ENCODE peak calls at places on chromosomes 1 and 21, in ten cellular contexts. One of them, this sample, is unnamed.

GRCh38 chr1:98157524-98158293 is 236.9 kb upstream of the DPYD start:
- DNase-seq in right lobe of liver: no peak
- DNase-seq in fibroblast of pulmonary artery: peak
- DNase-seq in tibial artery: no peak
- DNase-seq in epithelial cell of proximal tubule: no peak
- DNase-seq in adrenal gland: no peak
- DNase-seq in fibroblast of lung: peak
- DNase-seq in GM12865: no peak
- DNase-seq in mucosa of descending colon: no peak
- DNase-seq in uterus: no peak
- DNase-seq in this sample: peak

GRCh38 chr1:117367769-117368059 is 465 bp downstream of the MAN1A2 start:
- DNase-seq in right lobe of liver: no peak
- DNase-seq in uterus: no peak
- DNase-seq in tibial artery: no peak
- DNase-seq in mucosa of descending colon: no peak
- DNase-seq in adrenal gland: no peak
- DNase-seq in fibroblast of pulmonary artery: no peak
- DNase-seq in epithelial cell of proximal tubule: no peak
- DNase-seq in fibroblast of lung: no peak
- DNase-seq in GM12865: peak
- DNase-seq in this sample: no peak

GRCh38 chr1:222392571-222392970 is 155.3 kb downstream of the HHIPL2 start:
- DNase-seq in mucosa of descending colon: no peak
- DNase-seq in GM12865: no peak
- DNase-seq in epithelial cell of proximal tubule: no peak
- DNase-seq in fibroblast of pulmonary artery: no peak
- DNase-seq in right lobe of liver: no peak
- DNase-seq in fibroblast of lung: peak
- DNase-seq in tibial artery: no peak
- DNase-seq in adrenal gland: no peak
- DNase-seq in uterus: no peak
- DNase-seq in this sample: no peak

GRCh38 chr1:194233069-194233468 is 1046.7 kb upstream of the B3GALT2 start:
- DNase-seq in tibial artery: no peak
- DNase-seq in adrenal gland: no peak
- DNase-seq in fibroblast of lung: peak
- DNase-seq in fibroblast of pulmonary artery: no peak
- DNase-seq in GM12865: no peak
- DNase-seq in uterus: no peak
- DNase-seq in mucosa of descending colon: no peak
- DNase-seq in epithelial cell of proximal tubule: no peak
- DNase-seq in right lobe of liver: no peak
- DNase-seq in this sample: no peak

GRCh38 chr21:46322351-46323226 is 1.1 kb downstream of the C21orf58 start:
- DNase-seq in epithelial cell of proximal tubule: no peak
- DNase-seq in tibial artery: no peak
- DNase-seq in adrenal gland: peak
- DNase-seq in uterus: no peak
- DNase-seq in right lobe of liver: peak
- DNase-seq in fibroblast of pulmonary artery: peak
- DNase-seq in GM12865: peak
- DNase-seq in fibroblast of lung: peak
- DNase-seq in mucosa of descending colon: peak
- DNase-seq in this sample: peak

GRCh38 chr1:201647094-201647493 is 108.2 kb downstream of the NAV1 start:
- DNase-seq in right lobe of liver: no peak
- DNase-seq in fibroblast of pulmonary artery: no peak
- DNase-seq in fibroblast of lung: no peak
- DNase-seq in mucosa of descending colon: no peak
- DNase-seq in adrenal gland: no peak
- DNase-seq in epithelial cell of proximal tubule: no peak
- DNase-seq in GM12865: no peak
- DNase-seq in tibial artery: no peak
- DNase-seq in uterus: no peak
- DNase-seq in this sample: no peak

GRCh38 chr1:40575336-40575735 is 43.9 kb downstream of the ZNF684 start:
- DNase-seq in fibroblast of pulmonary artery: no peak
- DNase-seq in epithelial cell of proximal tubule: no peak
- DNase-seq in mucosa of descending colon: no peak
- DNase-seq in uterus: no peak
- DNase-seq in GM12865: no peak
- DNase-seq in right lobe of liver: no peak
- DNase-seq in fibroblast of lung: no peak
- DNase-seq in adrenal gland: no peak
- DNase-seq in tibial artery: no peak
- DNase-seq in this sample: no peak

GRCh38 chr21:45508607-45509565 is 33.4 kb downstream of the SLC19A1 start:
- DNase-seq in right lobe of liver: peak
- DNase-seq in adrenal gland: no peak
- DNase-seq in epithelial cell of proximal tubule: no peak
- DNase-seq in tibial artery: peak
- DNase-seq in fibroblast of lung: no peak
- DNase-seq in mucosa of descending colon: no peak
- DNase-seq in fibroblast of pulmonary artery: no peak
- DNase-seq in uterus: no peak
- DNase-seq in GM12865: no peak
- DNase-seq in this sample: no peak

GRCh38 chr21:45167796-45168222 is 93.4 kb downstream of the ADARB1 start:
- DNase-seq in epithelial cell of proximal tubule: no peak
- DNase-seq in adrenal gland: no peak
- DNase-seq in fibroblast of lung: peak
- DNase-seq in fibroblast of pulmonary artery: peak
- DNase-seq in tibial artery: no peak
- DNase-seq in mucosa of descending colon: no peak
- DNase-seq in GM12865: no peak
- DNase-seq in right lobe of liver: no peak
- DNase-seq in uterus: no peak
- DNase-seq in this sample: peak

GRCh38 chr1:197924516-197925123 is 7.4 kb downstream of the LHX9 start:
- DNase-seq in epithelial cell of proximal tubule: no peak
- DNase-seq in GM12865: peak
- DNase-seq in fibroblast of lung: peak
- DNase-seq in right lobe of liver: no peak
- DNase-seq in tibial artery: no peak
- DNase-seq in uterus: peak
- DNase-seq in fibroblast of pulmonary artery: peak
- DNase-seq in mucosa of descending colon: peak
- DNase-seq in adrenal gland: peak
- DNase-seq in this sample: peak

GRCh38 chr1:225587310-225587709 is 65.6 kb downstream of the ENAH start:
- DNase-seq in epithelial cell of proximal tubule: no peak
- DNase-seq in tibial artery: no peak
- DNase-seq in fibroblast of pulmonary artery: no peak
- DNase-seq in fibroblast of lung: no peak
- DNase-seq in adrenal gland: no peak
- DNase-seq in right lobe of liver: no peak
- DNase-seq in GM12865: no peak
- DNase-seq in mucosa of descending colon: no peak
- DNase-seq in uterus: no peak
- DNase-seq in this sample: no peak
- TF ChIP-seq CTCF in epithelial cell of proximal tubule: no peak
- TF ChIP-seq CTCF in tibial artery: no peak
- TF ChIP-seq CTCF in fibroblast of pulmonary artery: no peak
- TF ChIP-seq CTCF in fibroblast of lung: no peak
- TF ChIP-seq CTCF in adrenal gland: no peak
- TF ChIP-seq CTCF in right lobe of liver: no peak
- TF ChIP-seq CTCF in GM12865: no peak
- TF ChIP-seq CTCF in mucosa of descending colon: no peak
- TF ChIP-seq CTCF in uterus: no peak
- TF ChIP-seq CTCF in this sample: no peak

GRCh38 chr1:16015491-16015890 is 2.4 kb downstream of the HSPB7 start:
- DNase-seq in GM12865: no peak
- DNase-seq in fibroblast of lung: no peak
- DNase-seq in mucosa of descending colon: no peak
- DNase-seq in right lobe of liver: peak
- DNase-seq in epithelial cell of proximal tubule: no peak
- DNase-seq in tibial artery: no peak
- DNase-seq in uterus: no peak
- DNase-seq in fibroblast of pulmonary artery: no peak
- DNase-seq in adrenal gland: no peak
- DNase-seq in this sample: no peak

GRCh38 chr1:16018308-16018707 is 465 bp upstream of the HSPB7 start:
- DNase-seq in GM12865: no peak
- DNase-seq in uterus: no peak
- DNase-seq in epithelial cell of proximal tubule: no peak
- DNase-seq in fibroblast of lung: no peak
- DNase-seq in mucosa of descending colon: no peak
- DNase-seq in adrenal gland: no peak
- DNase-seq in fibroblast of pulmonary artery: peak
- DNase-seq in tibial artery: peak
- DNase-seq in right lobe of liver: no peak
- DNase-seq in this sample: no peak

GRCh38 chr1:16015960-16016901 is 1.6 kb downstream of the HSPB7 start:
- DNase-seq in GM12865: peak
- DNase-seq in fibroblast of lung: no peak
- DNase-seq in right lobe of liver: no peak
- DNase-seq in fibroblast of pulmonary artery: no peak
- DNase-seq in mucosa of descending colon: no peak
- DNase-seq in adrenal gland: peak
- DNase-seq in uterus: peak
- DNase-seq in tibial artery: peak
- DNase-seq in epithelial cell of proximal tubule: no peak
- DNase-seq in this sample: no peak

GRCh38 chr1:16017461-16018303 is at the start of gene HSPB7:
- DNase-seq in GM12865: peak
- DNase-seq in mucosa of descending colon: peak
- DNase-seq in fibroblast of pulmonary artery: peak
- DNase-seq in tibial artery: peak
- DNase-seq in right lobe of liver: no peak
- DNase-seq in epithelial cell of proximal tubule: no peak
- DNase-seq in adrenal gland: peak
- DNase-seq in uterus: peak
- DNase-seq in fibroblast of lung: peak
- DNase-seq in this sample: peak

DNA sequence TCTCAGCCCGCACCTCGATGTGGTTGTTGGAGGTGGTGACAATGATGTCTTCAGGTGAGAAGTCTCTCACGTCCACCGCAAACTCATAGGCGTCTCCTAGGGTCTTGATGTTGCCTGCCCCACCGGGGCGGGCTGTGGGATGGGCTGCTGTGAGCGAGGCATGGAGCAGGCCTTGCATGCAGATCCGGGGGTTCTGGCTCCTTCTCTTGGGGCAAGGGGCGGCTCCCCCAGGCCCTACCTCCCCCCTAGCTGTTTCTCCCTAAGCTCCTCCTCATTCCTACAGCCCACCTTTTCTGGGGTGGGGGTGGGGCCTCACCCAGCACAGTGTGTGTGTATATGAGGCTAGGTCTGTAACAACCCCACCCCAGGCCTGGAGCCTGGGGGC is 775 bp downstream of the HSPB7 start:
- DNase-seq in GM12865: no peak
- DNase-seq in mucosa of descending colon: no peak
- DNase-seq in fibroblast of pulmonary artery: no peak
- DNase-seq in tibial artery: no peak
- DNase-seq in fibroblast of lung: no peak
- DNase-seq in adrenal gland: no peak
- DNase-seq in right lobe of liver: no peak
- DNase-seq in uterus: no peak
- DNase-seq in epithelial cell of proximal tubule: no peak
- DNase-seq in this sample: no peak
- H3K4me3 ChIP-seq in GM12865: no peak
- H3K4me3 ChIP-seq in mucosa of descending colon: no peak
- H3K4me3 ChIP-seq in fibroblast of pulmonary artery: no peak
- H3K4me3 ChIP-seq in tibial artery: peak
- H3K4me3 ChIP-seq in fibroblast of lung: no peak
- H3K4me3 ChIP-seq in adrenal gland: no peak
- H3K4me3 ChIP-seq in right lobe of liver: no peak
- H3K4me3 ChIP-seq in uterus: peak
- H3K4me3 ChIP-seq in epithelial cell of proximal tubule: no peak
- H3K4me3 ChIP-seq in this sample: no peak

DNA sequence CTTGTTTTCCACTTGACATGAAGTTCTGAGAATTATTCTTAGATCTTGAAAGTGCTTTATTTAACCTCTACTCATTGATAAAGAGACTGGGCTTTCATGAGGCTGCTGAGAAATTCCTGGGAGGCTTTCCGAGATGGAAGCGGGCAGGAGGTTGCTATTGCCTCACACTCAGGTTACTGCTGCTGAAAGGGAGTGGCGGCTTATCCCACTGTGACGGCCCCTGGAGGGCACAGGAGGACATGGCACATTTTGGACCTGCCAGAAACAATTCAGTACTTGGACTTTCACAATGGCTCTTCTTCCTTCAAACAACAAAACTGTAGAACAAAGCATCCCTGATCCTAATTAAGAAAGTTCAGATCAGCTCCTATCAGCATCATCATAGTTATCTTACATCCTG is 16.2 kb upstream of the MARK1 start:
- DNase-seq in fibroblast of lung: no peak
- DNase-seq in fibroblast of pulmonary artery: peak
- DNase-seq in epithelial cell of proximal tubule: no peak
- DNase-seq in right lobe of liver: no peak
- DNase-seq in tibial artery: no peak
- DNase-seq in GM12865: no peak
- DNase-seq in uterus: no peak
- DNase-seq in adrenal gland: no peak
- DNase-seq in mucosa of descending colon: no peak
- DNase-seq in this sample: no peak
- TF ChIP-seq CTCF in fibroblast of lung: no peak
- TF ChIP-seq CTCF in fibroblast of pulmonary artery: no peak
- TF ChIP-seq CTCF in epithelial cell of proximal tubule: peak
- TF ChIP-seq CTCF in right lobe of liver: no peak
- TF ChIP-seq CTCF in tibial artery: no peak
- TF ChIP-seq CTCF in GM12865: no peak
- TF ChIP-seq CTCF in uterus: no peak
- TF ChIP-seq CTCF in adrenal gland: no peak
- TF ChIP-seq CTCF in mucosa of descending colon: no peak
- TF ChIP-seq CTCF in this sample: no peak

GRCh38 chr1:181014431-181015257 is 8.0 kb downstream of the STX6 start:
- DNase-seq in right lobe of liver: no peak
- DNase-seq in mucosa of descending colon: no peak
- DNase-seq in fibroblast of pulmonary artery: no peak
- DNase-seq in GM12865: peak
- DNase-seq in tibial artery: no peak
- DNase-seq in adrenal gland: no peak
- DNase-seq in uterus: no peak
- DNase-seq in fibroblast of lung: no peak
- DNase-seq in epithelial cell of proximal tubule: no peak
- DNase-seq in this sample: no peak

GRCh38 chr1:181013144-181013543 is 9.5 kb downstream of the STX6 start:
- DNase-seq in GM12865: no peak
- DNase-seq in right lobe of liver: no peak
- DNase-seq in tibial artery: no peak
- DNase-seq in adrenal gland: no peak
- DNase-seq in fibroblast of lung: no peak
- DNase-seq in uterus: no peak
- DNase-seq in epithelial cell of proximal tubule: no peak
- DNase-seq in mucosa of descending colon: peak
- DNase-seq in fibroblast of pulmonary artery: peak
- DNase-seq in this sample: peak

GRCh38 chr1:181010789-181011188 is 11.9 kb downstream of the STX6 start:
- DNase-seq in tibial artery: no peak
- DNase-seq in right lobe of liver: no peak
- DNase-seq in GM12865: no peak
- DNase-seq in uterus: no peak
- DNase-seq in mucosa of descending colon: no peak
- DNase-seq in epithelial cell of proximal tubule: no peak
- DNase-seq in fibroblast of pulmonary artery: peak
- DNase-seq in fibroblast of lung: peak
- DNase-seq in adrenal gland: no peak
- DNase-seq in this sample: peak

GRCh38 chr1:181012203-181012520 is 10.5 kb downstream of the STX6 start:
- DNase-seq in mucosa of descending colon: no peak
- DNase-seq in uterus: no peak
- DNase-seq in GM12865: no peak
- DNase-seq in fibroblast of lung: no peak
- DNase-seq in epithelial cell of proximal tubule: no peak
- DNase-seq in adrenal gland: no peak
- DNase-seq in right lobe of liver: no peak
- DNase-seq in fibroblast of pulmonary artery: no peak
- DNase-seq in tibial artery: no peak
- DNase-seq in this sample: no peak

GRCh38 chr1:181011301-181012202 is 11.1 kb downstream of the STX6 start:
- DNase-seq in adrenal gland: no peak
- DNase-seq in uterus: no peak
- DNase-seq in fibroblast of pulmonary artery: no peak
- DNase-seq in tibial artery: no peak
- DNase-seq in fibroblast of lung: no peak
- DNase-seq in right lobe of liver: no peak
- DNase-seq in GM12865: peak
- DNase-seq in epithelial cell of proximal tubule: no peak
- DNase-seq in mucosa of descending colon: no peak
- DNase-seq in this sample: no peak
- H3K4me3 ChIP-seq in adrenal gland: no peak
- H3K4me3 ChIP-seq in uterus: no peak
- H3K4me3 ChIP-seq in fibroblast of pulmonary artery: no peak
- H3K4me3 ChIP-seq in tibial artery: no peak
- H3K4me3 ChIP-seq in fibroblast of lung: no peak
- H3K4me3 ChIP-seq in right lobe of liver: no peak
- H3K4me3 ChIP-seq in GM12865: no peak
- H3K4me3 ChIP-seq in epithelial cell of proximal tubule: no peak
- H3K4me3 ChIP-seq in mucosa of descending colon: no peak
- H3K4me3 ChIP-seq in this sample: no peak